ENCODE peak calls at places on chromosomes 6 and 20, in five cellular contexts. One of them, this sample, is unnamed. For H3K36me3, the result is how much of the 10 kb centered on the place peaks cover.

GRCh38 chr20:63751471-63752271 is 12.1 kb downstream of the SLC2A4RG start:
- DNase-seq in kidney: peak
- DNase-seq in ovary: peak
- DNase-seq in tibial artery: no peak
- DNase-seq in left lung: peak
- DNase-seq in this sample: no peak

GRCh38 chr6:142416179-142416578 is 114.4 kb downstream of the ADGRG6 start:
- DNase-seq in kidney: no peak
- DNase-seq in left lung: no peak
- DNase-seq in tibial artery: no peak
- DNase-seq in ovary: no peak
- DNase-seq in this sample: no peak

GRCh38 chr20:58349586-58349985 is 39.4 kb upstream of the VAPB start:
- DNase-seq in kidney: no peak
- DNase-seq in left lung: no peak
- DNase-seq in tibial artery: no peak
- DNase-seq in ovary: no peak
- DNase-seq in this sample: no peak

GRCh38 chr6:72464791-72465691 is 156.8 kb upstream of the KCNQ5 start:
- DNase-seq in kidney: no peak
- DNase-seq in tibial artery: no peak
- DNase-seq in ovary: no peak
- DNase-seq in left lung: no peak
- DNase-seq in this sample: no peak

GRCh38 chr6:165389534-165389933 is 80.1 kb upstream of the C6orf118 start:
- DNase-seq in kidney: no peak
- DNase-seq in ovary: no peak
- DNase-seq in tibial artery: no peak
- DNase-seq in left lung: no peak
- DNase-seq in this sample: no peak

GRCh38 chr6:64504509-64504908 is 868.9 kb downstream of the PHF3 start:
- DNase-seq in left lung: no peak
- DNase-seq in tibial artery: no peak
- DNase-seq in kidney: no peak
- DNase-seq in ovary: no peak
- DNase-seq in this sample: no peak

GRCh38 chr6:21070620-21071019 is 522.9 kb upstream of the SOX4 start:
- DNase-seq in left lung: no peak
- DNase-seq in ovary: no peak
- DNase-seq in kidney: no peak
- DNase-seq in tibial artery: no peak
- DNase-seq in this sample: no peak

GRCh38 chr20:23357767-23358562 is 4.0 kb upstream of the GZF1 start:
- DNase-seq in left lung: peak
- DNase-seq in ovary: peak
- DNase-seq in kidney: peak
- DNase-seq in tibial artery: peak
- DNase-seq in this sample: peak

GRCh38 chr20:43459022-43459942 is 1.6 kb downstream of the SRSF6 start:
- DNase-seq in left lung: no peak
- DNase-seq in ovary: peak
- DNase-seq in tibial artery: no peak
- DNase-seq in kidney: no peak
- DNase-seq in this sample: no peak

GRCh38 chr6:100475554-100476325 is 11.0 kb upstream of the SIM1 start:
- DNase-seq in left lung: no peak
- DNase-seq in kidney: no peak
- DNase-seq in tibial artery: no peak
- DNase-seq in ovary: no peak
- DNase-seq in this sample: no peak

GRCh38 chr6:86856937-86857563 is 80.3 kb upstream of the HTR1E start:
- DNase-seq in left lung: no peak
- DNase-seq in kidney: no peak
- DNase-seq in ovary: no peak
- DNase-seq in tibial artery: no peak
- DNase-seq in this sample: peak

GRCh38 chr6:136323431-136324112 is 33.9 kb upstream of the BCLAF1 start:
- DNase-seq in ovary: no peak
- DNase-seq in left lung: no peak
- DNase-seq in tibial artery: no peak
- DNase-seq in kidney: no peak
- DNase-seq in this sample: no peak

GRCh38 chr6:125986956-125987617 is 747 bp downstream of the TRMT11 start:
- DNase-seq in kidney: no peak
- DNase-seq in left lung: no peak
- DNase-seq in ovary: no peak
- DNase-seq in tibial artery: no peak
- DNase-seq in this sample: no peak

GRCh38 chr6:56668158-56668557 is 25.5 kb upstream of the DST start:
- DNase-seq in kidney: no peak
- DNase-seq in left lung: no peak
- DNase-seq in ovary: no peak
- DNase-seq in tibial artery: no peak
- DNase-seq in this sample: no peak

GRCh38 chr20:36315545-36316351 is 9.6 kb downstream of the DLGAP4 start:
- DNase-seq in ovary: no peak
- DNase-seq in kidney: no peak
- DNase-seq in tibial artery: peak
- DNase-seq in left lung: no peak
- DNase-seq in this sample: peak

GRCh38 chr20:24340933-24341332 is 128.5 kb upstream of the SYNDIG1 start:
- DNase-seq in kidney: no peak
- DNase-seq in ovary: no peak
- DNase-seq in left lung: no peak
- DNase-seq in tibial artery: no peak
- DNase-seq in this sample: no peak

GRCh38 chr20:43919686-43920403 is 5.2 kb downstream of the TOX2 start:
- DNase-seq in left lung: no peak
- DNase-seq in tibial artery: no peak
- DNase-seq in ovary: no peak
- DNase-seq in kidney: no peak
- DNase-seq in this sample: no peak

GRCh38 chr20:19019734-19020364 is 192.6 kb upstream of the SLC24A3 start:
- DNase-seq in kidney: no peak
- DNase-seq in tibial artery: no peak
- DNase-seq in left lung: no peak
- DNase-seq in ovary: no peak
- DNase-seq in this sample: no peak

GRCh38 chr20:47350691-47351545 is 5.6 kb downstream of the ZMYND8 start:
- DNase-seq in kidney: no peak
- DNase-seq in tibial artery: no peak
- DNase-seq in left lung: no peak
- DNase-seq in ovary: no peak
- DNase-seq in this sample: no peak

GRCh38 chr6:143675327-143675900 is 2.4 kb upstream of the PHACTR2 start:
- DNase-seq in kidney: no peak
- DNase-seq in ovary: no peak
- DNase-seq in left lung: no peak
- DNase-seq in tibial artery: no peak
- DNase-seq in this sample: no peak

GRCh38 chr6:113755449-113756289 is 101.5 kb upstream of the MARCKS start:
- DNase-seq in ovary: no peak
- DNase-seq in tibial artery: no peak
- DNase-seq in kidney: no peak
- DNase-seq in left lung: no peak
- DNase-seq in this sample: no peak

GRCh38 chr20:39010496-39010895 is 48.4 kb downstream of the DHX35 start:
- DNase-seq in kidney: no peak
- DNase-seq in left lung: no peak
- DNase-seq in ovary: no peak
- DNase-seq in tibial artery: no peak
- DNase-seq in this sample: no peak

GRCh38 chr20:63782051-63782471 is 42.5 kb downstream of the SLC2A4RG start:
- DNase-seq in left lung: peak
- DNase-seq in kidney: peak
- DNase-seq in ovary: no peak
- DNase-seq in tibial artery: no peak
- DNase-seq in this sample: no peak

GRCh38 chr20:23928788-23929187 is 49.2 kb upstream of the CST5 start:
- DNase-seq in kidney: no peak
- DNase-seq in tibial artery: no peak
- DNase-seq in left lung: no peak
- DNase-seq in ovary: no peak
- DNase-seq in this sample: no peak

GRCh38 chr6:116881236-116881635 is 4.2 kb downstream of the RFX6 start:
- DNase-seq in ovary: no peak
- DNase-seq in left lung: no peak
- DNase-seq in tibial artery: no peak
- DNase-seq in kidney: no peak
- DNase-seq in this sample: no peak

GRCh38 chr6:36717871-36718540 is 20.4 kb downstream of the RAB44 start:
- DNase-seq in tibial artery: peak
- DNase-seq in kidney: no peak
- DNase-seq in ovary: no peak
- DNase-seq in left lung: no peak
- DNase-seq in this sample: peak

GRCh38 chr6:47342824-47343223 is 33.1 kb upstream of the TNFRSF21 start:
- DNase-seq in ovary: no peak
- DNase-seq in tibial artery: no peak
- DNase-seq in left lung: no peak
- DNase-seq in kidney: no peak
- DNase-seq in this sample: no peak

GRCh38 chr6:30447237-30447636 is 42.1 kb upstream of the HLA-E start:
- DNase-seq in tibial artery: no peak
- DNase-seq in ovary: no peak
- DNase-seq in left lung: no peak
- DNase-seq in kidney: no peak
- DNase-seq in this sample: no peak

GRCh38 chr6:113414511-113414910 is 442.6 kb upstream of the MARCKS start:
- DNase-seq in tibial artery: peak
- DNase-seq in kidney: no peak
- DNase-seq in left lung: no peak
- DNase-seq in ovary: peak
- DNase-seq in this sample: peak

GRCh38 chr6:40753048-40753447 is 165.9 kb upstream of the LRFN2 start:
- DNase-seq in kidney: no peak
- DNase-seq in tibial artery: no peak
- DNase-seq in left lung: no peak
- DNase-seq in ovary: no peak
- DNase-seq in this sample: no peak

GRCh38 chr6:40753939-40754448 is 166.8 kb upstream of the LRFN2 start:
- DNase-seq in tibial artery: no peak
- DNase-seq in ovary: no peak
- DNase-seq in left lung: no peak
- DNase-seq in kidney: no peak
- DNase-seq in this sample: no peak

GRCh38 chr6:40755046-40755681 is 168.0 kb upstream of the LRFN2 start:
- DNase-seq in ovary: peak
- DNase-seq in tibial artery: no peak
- DNase-seq in kidney: peak
- DNase-seq in left lung: no peak
- DNase-seq in this sample: no peak

GRCh38 chr6:40755749-40756452 is 168.7 kb upstream of the LRFN2 start:
- DNase-seq in ovary: no peak
- DNase-seq in kidney: no peak
- DNase-seq in left lung: no peak
- DNase-seq in tibial artery: no peak
- DNase-seq in this sample: no peak

GRCh38 chr6:40754481-40755045 is 167.4 kb upstream of the LRFN2 start:
- DNase-seq in kidney: peak
- DNase-seq in tibial artery: no peak
- DNase-seq in left lung: peak
- DNase-seq in ovary: no peak
- DNase-seq in this sample: no peak
- H3K4me3 ChIP-seq in kidney: no peak
- H3K4me3 ChIP-seq in tibial artery: no peak
- H3K4me3 ChIP-seq in left lung: no peak
- H3K4me3 ChIP-seq in ovary: no peak
- H3K4me3 ChIP-seq in this sample: no peak

GRCh38 chr20:48948612-48949011 is 27.1 kb downstream of the ARFGEF2 start:
- DNase-seq in ovary: no peak
- DNase-seq in tibial artery: no peak
- DNase-seq in left lung: no peak
- DNase-seq in kidney: no peak
- DNase-seq in this sample: no peak
- H3K36me3 ChIP-seq in ovary: under half
- H3K36me3 ChIP-seq in tibial artery: half or more
- H3K36me3 ChIP-seq in left lung: under half
- H3K36me3 ChIP-seq in kidney: under half
- H3K36me3 ChIP-seq in this sample: under half

DNA sequence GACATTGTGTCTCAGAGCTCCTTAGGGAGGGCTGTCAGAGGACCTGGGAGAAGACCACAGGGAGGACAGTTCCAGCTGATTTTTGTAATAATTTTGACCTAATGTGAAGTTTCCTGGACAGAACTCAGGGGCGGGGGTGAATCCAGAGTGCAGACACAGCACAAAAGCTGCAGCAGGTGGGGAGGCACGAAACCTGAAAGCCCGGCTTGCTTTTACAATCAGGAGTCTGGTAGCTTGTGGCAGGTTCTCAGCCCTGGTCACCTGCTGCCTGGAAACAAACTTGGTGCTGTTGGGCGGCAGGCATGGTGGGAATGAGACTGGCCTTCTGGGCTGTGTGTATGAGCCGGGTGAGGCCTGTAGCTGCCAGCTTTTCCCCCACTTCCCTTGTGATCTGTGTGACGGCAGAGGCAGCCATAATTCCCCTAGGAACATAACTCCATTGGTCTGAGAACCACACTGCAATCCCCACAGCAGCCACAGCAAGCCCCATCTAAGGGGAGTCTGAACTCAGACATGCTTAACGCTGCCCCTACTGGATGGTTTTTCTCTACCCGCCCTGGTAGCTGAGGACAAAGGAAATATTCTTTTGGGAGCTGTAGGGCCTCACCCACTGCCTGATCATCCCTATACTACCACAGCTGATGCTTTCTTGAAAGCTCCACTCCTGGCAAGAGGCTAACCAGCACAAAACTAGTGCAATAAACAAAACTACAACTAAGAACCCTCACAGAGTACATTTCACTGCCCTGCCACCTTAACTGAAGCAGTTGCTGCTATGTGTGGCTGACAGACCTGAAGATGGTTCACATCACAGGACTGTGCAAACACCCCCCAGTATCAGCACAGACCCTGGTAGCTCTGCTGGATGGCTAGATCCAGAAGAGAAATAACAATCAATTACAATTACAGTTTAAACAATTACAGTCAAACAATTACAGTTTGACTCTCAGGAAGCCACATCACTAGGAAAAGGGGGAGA is 1055.1 kb upstream of the GJE1 start:
- DNase-seq in ovary: no peak
- DNase-seq in kidney: no peak
- DNase-seq in left lung: no peak
- DNase-seq in tibial artery: no peak
- DNase-seq in this sample: peak
- TF ChIP-seq CTCF in ovary: no peak
- TF ChIP-seq CTCF in kidney: no peak
- TF ChIP-seq CTCF in left lung: no peak
- TF ChIP-seq CTCF in tibial artery: no peak
- TF ChIP-seq CTCF in this sample: peak

DNA sequence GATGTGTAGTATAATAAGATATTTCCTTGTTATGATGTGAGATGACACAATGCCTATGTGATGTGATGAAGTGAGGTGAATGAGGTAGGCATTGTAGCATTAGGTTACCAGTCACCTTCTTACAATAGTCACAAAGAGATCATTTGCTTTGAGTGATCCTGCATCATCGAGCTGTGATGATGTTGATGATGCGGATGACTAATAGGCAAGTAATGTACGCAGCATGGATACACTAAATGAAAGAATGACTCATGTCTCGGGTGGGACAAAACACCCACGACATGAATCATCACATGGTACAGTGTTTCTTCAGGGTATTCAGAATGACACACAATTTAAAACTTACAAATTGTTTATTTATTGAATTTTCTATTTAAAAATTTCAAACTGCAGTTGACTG is 806.3 kb upstream of the GJE1 start:
- DNase-seq in left lung: no peak
- DNase-seq in kidney: no peak
- DNase-seq in ovary: peak
- DNase-seq in tibial artery: no peak
- DNase-seq in this sample: no peak
- H3K4me3 ChIP-seq in left lung: no peak
- H3K4me3 ChIP-seq in kidney: peak
- H3K4me3 ChIP-seq in ovary: no peak
- H3K4me3 ChIP-seq in tibial artery: peak
- H3K4me3 ChIP-seq in this sample: no peak

This sample was measured in Caco-2.